ENCODE peak calls at places on chromosomes 4 and X, in nine cellular contexts. One of them, this sample, is unnamed.

GRCh38 chr4:87865288-87865687 is 32.5 kb downstream of the MEPE start:
- DNase-seq in left lung: no peak
- DNase-seq in fibroblast of mammary gland: no peak
- DNase-seq in fibroblast of pulmonary artery: peak
- DNase-seq in cardiac fibroblast: no peak
- DNase-seq in hepatocyte: no peak
- DNase-seq in heart left ventricle: no peak
- DNase-seq in stomach: no peak
- DNase-seq in foreskin fibroblast: no peak
- DNase-seq in this sample: peak

GRCh38 chr4:4640692-4641091 is 98.8 kb upstream of the STX18 start:
- DNase-seq in left lung: peak
- DNase-seq in fibroblast of mammary gland: no peak
- DNase-seq in fibroblast of pulmonary artery: no peak
- DNase-seq in cardiac fibroblast: no peak
- DNase-seq in hepatocyte: no peak
- DNase-seq in heart left ventricle: no peak
- DNase-seq in stomach: no peak
- DNase-seq in foreskin fibroblast: no peak
- DNase-seq in this sample: no peak

GRCh38 chr4:34953145-34953799 is 1291.0 kb downstream of the ARAP2 start:
- DNase-seq in left lung: no peak
- DNase-seq in fibroblast of mammary gland: no peak
- DNase-seq in fibroblast of pulmonary artery: no peak
- DNase-seq in cardiac fibroblast: no peak
- DNase-seq in hepatocyte: peak
- DNase-seq in heart left ventricle: no peak
- DNase-seq in stomach: no peak
- DNase-seq in foreskin fibroblast: no peak
- DNase-seq in this sample: no peak

GRCh38 chr4:3656441-3657376 is 109.5 kb upstream of the ADRA2C start:
- DNase-seq in left lung: peak
- DNase-seq in fibroblast of mammary gland: no peak
- DNase-seq in fibroblast of pulmonary artery: no peak
- DNase-seq in cardiac fibroblast: no peak
- DNase-seq in hepatocyte: no peak
- DNase-seq in heart left ventricle: no peak
- DNase-seq in stomach: no peak
- DNase-seq in foreskin fibroblast: no peak
- DNase-seq in this sample: no peak

GRCh38 chr4:189059996-189060570 is 880.6 kb upstream of the FRG1 start:
- DNase-seq in left lung: no peak
- DNase-seq in fibroblast of mammary gland: peak
- DNase-seq in fibroblast of pulmonary artery: no peak
- DNase-seq in cardiac fibroblast: peak
- DNase-seq in hepatocyte: no peak
- DNase-seq in heart left ventricle: no peak
- DNase-seq in stomach: no peak
- DNase-seq in foreskin fibroblast: no peak
- DNase-seq in this sample: no peak

GRCh38 chr4:139242511-139243051 is 37.4 kb downstream of the MGARP start:
- DNase-seq in left lung: no peak
- DNase-seq in fibroblast of mammary gland: peak
- DNase-seq in fibroblast of pulmonary artery: peak
- DNase-seq in cardiac fibroblast: peak
- DNase-seq in hepatocyte: no peak
- DNase-seq in heart left ventricle: no peak
- DNase-seq in stomach: no peak
- DNase-seq in foreskin fibroblast: peak
- DNase-seq in this sample: peak

GRCh38 chr4:57080781-57081650 is 29.2 kb downstream of the IGFBP7 start:
- DNase-seq in left lung: no peak
- DNase-seq in fibroblast of mammary gland: peak
- DNase-seq in fibroblast of pulmonary artery: peak
- DNase-seq in cardiac fibroblast: peak
- DNase-seq in hepatocyte: peak
- DNase-seq in heart left ventricle: no peak
- DNase-seq in stomach: no peak
- DNase-seq in foreskin fibroblast: peak
- DNase-seq in this sample: peak

GRCh38 chrX:63470506-63470905 is 119.4 kb upstream of the SPIN4 start:
- DNase-seq in left lung: no peak
- DNase-seq in fibroblast of mammary gland: no peak
- DNase-seq in fibroblast of pulmonary artery: no peak
- DNase-seq in cardiac fibroblast: no peak
- DNase-seq in hepatocyte: no peak
- DNase-seq in heart left ventricle: no peak
- DNase-seq in stomach: no peak
- DNase-seq in foreskin fibroblast: no peak
- DNase-seq in this sample: no peak

GRCh38 chr4:68905598-68906237 is 45.9 kb downstream of the UGT2A3 start:
- DNase-seq in left lung: no peak
- DNase-seq in fibroblast of mammary gland: no peak
- DNase-seq in fibroblast of pulmonary artery: peak
- DNase-seq in cardiac fibroblast: peak
- DNase-seq in hepatocyte: peak
- DNase-seq in heart left ventricle: no peak
- DNase-seq in stomach: peak
- DNase-seq in foreskin fibroblast: no peak
- DNase-seq in this sample: peak

GRCh38 chrX:153519569-153520285 is 2.3 kb downstream of the ATP2B3 start:
- DNase-seq in left lung: no peak
- DNase-seq in fibroblast of mammary gland: peak
- DNase-seq in fibroblast of pulmonary artery: peak
- DNase-seq in cardiac fibroblast: no peak
- DNase-seq in hepatocyte: no peak
- DNase-seq in heart left ventricle: no peak
- DNase-seq in stomach: no peak
- DNase-seq in foreskin fibroblast: peak
- DNase-seq in this sample: peak

GRCh38 chr4:8528713-8529112 is 51.5 kb upstream of the GPR78 start:
- DNase-seq in left lung: no peak
- DNase-seq in fibroblast of mammary gland: peak
- DNase-seq in fibroblast of pulmonary artery: peak
- DNase-seq in cardiac fibroblast: peak
- DNase-seq in hepatocyte: no peak
- DNase-seq in heart left ventricle: no peak
- DNase-seq in stomach: no peak
- DNase-seq in foreskin fibroblast: peak
- DNase-seq in this sample: peak

GRCh38 chr4:45732161-45732560 is 391.7 kb downstream of the GABRG1 start:
- DNase-seq in left lung: no peak
- DNase-seq in fibroblast of mammary gland: no peak
- DNase-seq in fibroblast of pulmonary artery: no peak
- DNase-seq in cardiac fibroblast: no peak
- DNase-seq in hepatocyte: no peak
- DNase-seq in heart left ventricle: no peak
- DNase-seq in stomach: no peak
- DNase-seq in foreskin fibroblast: no peak
- DNase-seq in this sample: no peak
- TF ChIP-seq CTCF in left lung: no peak
- TF ChIP-seq CTCF in fibroblast of mammary gland: no peak
- TF ChIP-seq CTCF in fibroblast of pulmonary artery: no peak
- TF ChIP-seq CTCF in cardiac fibroblast: no peak
- TF ChIP-seq CTCF in hepatocyte: no peak
- TF ChIP-seq CTCF in heart left ventricle: no peak
- TF ChIP-seq CTCF in stomach: no peak
- TF ChIP-seq CTCF in foreskin fibroblast: no peak
- TF ChIP-seq CTCF in this sample: no peak

GRCh38 chr4:41866799-41867677 is 68.2 kb upstream of the TMEM33 start:
- DNase-seq in left lung: peak
- DNase-seq in fibroblast of mammary gland: no peak
- DNase-seq in fibroblast of pulmonary artery: no peak
- DNase-seq in cardiac fibroblast: no peak
- DNase-seq in hepatocyte: no peak
- DNase-seq in heart left ventricle: no peak
- DNase-seq in stomach: no peak
- DNase-seq in foreskin fibroblast: no peak
- DNase-seq in this sample: no peak
- H3K4me3 ChIP-seq in left lung: no peak
- H3K4me3 ChIP-seq in fibroblast of mammary gland: no peak
- H3K4me3 ChIP-seq in fibroblast of pulmonary artery: no peak
- H3K4me3 ChIP-seq in cardiac fibroblast: no peak
- H3K4me3 ChIP-seq in hepatocyte: no peak
- H3K4me3 ChIP-seq in heart left ventricle: no peak
- H3K4me3 ChIP-seq in stomach: peak
- H3K4me3 ChIP-seq in foreskin fibroblast: no peak
- H3K4me3 ChIP-seq in this sample: no peak

GRCh38 chrX:48573690-48574269 is 504 bp upstream of the RBM3 start:
- DNase-seq in left lung: no peak
- DNase-seq in fibroblast of mammary gland: no peak
- DNase-seq in fibroblast of pulmonary artery: no peak
- DNase-seq in cardiac fibroblast: peak
- DNase-seq in hepatocyte: peak
- DNase-seq in heart left ventricle: peak
- DNase-seq in stomach: peak
- DNase-seq in foreskin fibroblast: no peak
- DNase-seq in this sample: no peak

GRCh38 chrX:48576108-48576507 is 1.8 kb downstream of the RBM3 start:
- DNase-seq in left lung: no peak
- DNase-seq in fibroblast of mammary gland: no peak
- DNase-seq in fibroblast of pulmonary artery: no peak
- DNase-seq in cardiac fibroblast: no peak
- DNase-seq in hepatocyte: no peak
- DNase-seq in heart left ventricle: no peak
- DNase-seq in stomach: no peak
- DNase-seq in foreskin fibroblast: no peak
- DNase-seq in this sample: no peak

GRCh38 chrX:48578661-48579128 is 4.4 kb downstream of the RBM3 start:
- DNase-seq in left lung: no peak
- DNase-seq in fibroblast of mammary gland: no peak
- DNase-seq in fibroblast of pulmonary artery: no peak
- DNase-seq in cardiac fibroblast: peak
- DNase-seq in hepatocyte: no peak
- DNase-seq in heart left ventricle: no peak
- DNase-seq in stomach: no peak
- DNase-seq in foreskin fibroblast: peak
- DNase-seq in this sample: peak

GRCh38 chrX:48575642-48576041 is 1.4 kb downstream of the RBM3 start:
- DNase-seq in left lung: no peak
- DNase-seq in fibroblast of mammary gland: no peak
- DNase-seq in fibroblast of pulmonary artery: no peak
- DNase-seq in cardiac fibroblast: no peak
- DNase-seq in hepatocyte: no peak
- DNase-seq in heart left ventricle: no peak
- DNase-seq in stomach: no peak
- DNase-seq in foreskin fibroblast: no peak
- DNase-seq in this sample: no peak

GRCh38 chrX:48574270-48575266 is at the start of gene RBM3:
- DNase-seq in left lung: peak
- DNase-seq in fibroblast of mammary gland: peak
- DNase-seq in fibroblast of pulmonary artery: peak
- DNase-seq in cardiac fibroblast: peak
- DNase-seq in hepatocyte: peak
- DNase-seq in heart left ventricle: peak
- DNase-seq in stomach: peak
- DNase-seq in foreskin fibroblast: peak
- DNase-seq in this sample: peak
- TF ChIP-seq CTCF in left lung: peak
- TF ChIP-seq CTCF in fibroblast of mammary gland: peak
- TF ChIP-seq CTCF in fibroblast of pulmonary artery: peak
- TF ChIP-seq CTCF in cardiac fibroblast: peak
- TF ChIP-seq CTCF in hepatocyte: peak
- TF ChIP-seq CTCF in heart left ventricle: peak
- TF ChIP-seq CTCF in stomach: no peak
- TF ChIP-seq CTCF in foreskin fibroblast: peak
- TF ChIP-seq CTCF in this sample: peak

GRCh38 chr4:128463006-128463405 is 175.4 kb upstream of the PGRMC2 start:
- DNase-seq in left lung: no peak
- DNase-seq in fibroblast of mammary gland: no peak
- DNase-seq in fibroblast of pulmonary artery: no peak
- DNase-seq in cardiac fibroblast: no peak
- DNase-seq in hepatocyte: no peak
- DNase-seq in heart left ventricle: no peak
- DNase-seq in stomach: no peak
- DNase-seq in foreskin fibroblast: no peak
- DNase-seq in this sample: no peak
- H3K4me3 ChIP-seq in left lung: no peak
- H3K4me3 ChIP-seq in fibroblast of mammary gland: no peak
- H3K4me3 ChIP-seq in fibroblast of pulmonary artery: no peak
- H3K4me3 ChIP-seq in cardiac fibroblast: no peak
- H3K4me3 ChIP-seq in hepatocyte: no peak
- H3K4me3 ChIP-seq in heart left ventricle: no peak
- H3K4me3 ChIP-seq in stomach: no peak
- H3K4me3 ChIP-seq in foreskin fibroblast: no peak
- H3K4me3 ChIP-seq in this sample: no peak

GRCh38 chrX:84186603-84187358 is 1.2 kb downstream of the RPS6KA6 start:
- DNase-seq in left lung: no peak
- DNase-seq in fibroblast of mammary gland: peak
- DNase-seq in fibroblast of pulmonary artery: no peak
- DNase-seq in cardiac fibroblast: no peak
- DNase-seq in hepatocyte: peak
- DNase-seq in heart left ventricle: no peak
- DNase-seq in stomach: no peak
- DNase-seq in foreskin fibroblast: peak
- DNase-seq in this sample: no peak
- TF ChIP-seq CTCF in left lung: no peak
- TF ChIP-seq CTCF in fibroblast of mammary gland: peak
- TF ChIP-seq CTCF in fibroblast of pulmonary artery: no peak
- TF ChIP-seq CTCF in cardiac fibroblast: no peak
- TF ChIP-seq CTCF in hepatocyte: peak
- TF ChIP-seq CTCF in heart left ventricle: no peak
- TF ChIP-seq CTCF in stomach: no peak
- TF ChIP-seq CTCF in foreskin fibroblast: no peak
- TF ChIP-seq CTCF in this sample: no peak

This sample was measured in fibroblast of the aortic adventitia.